ENCODE peak calls at places on chromosome 17, in six cellular contexts. I is H1, Z is H9, R is mesenchymal stem cell, L is IMR-90, W is trophoblast cell. Q is an unnamed sample.

GRCh38 chr17:45332989-45333701 is 16.3 kb upstream of the MAP3K14 start:
- DNase-seq in I (no peak), Z (peak), R (no peak), L (no peak), W (no peak), Q (no peak)

GRCh38 chr17:43591750-43592562 is 45.8 kb upstream of the ETV4 start:
- DNase-seq in I (no peak), Z (no peak), R (peak), L (peak), W (no peak), Q (no peak)

GRCh38 chr17:79862771-79863440 is 23.7 kb upstream of the CBX4 start:
- DNase-seq in I (no peak), Z (no peak), R (no peak), L (no peak), W (no peak), Q (no peak)

GRCh38 chr17:2695961-2696760 is 15.4 kb downstream of the CLUH start:
- DNase-seq in I (no peak), Z (no peak), R (no peak), L (no peak), W (no peak), Q (no peak)

GRCh38 chr17:61488878-61489718 is 36.9 kb downstream of the TBX4 start:
- DNase-seq in I (no peak), Z (no peak), R (no peak), L (no peak), W (no peak), Q (no peak)

GRCh38 chr17:44314869-44315661 is 6.7 kb downstream of the RUNDC3A start:
- DNase-seq in I (no peak), Z (peak), R (peak), L (no peak), W (peak), Q (no peak)

GRCh38 chr17:64037802-64038201 is 17.4 kb upstream of the ICAM2 start:
- DNase-seq in I (no peak), Z (no peak), R (no peak), L (no peak), W (no peak), Q (no peak)

GRCh38 chr17:27466748-27467375 is 10.6 kb downstream of the KSR1 start:
- DNase-seq in I (no peak), Z (no peak), R (no peak), L (no peak), W (no peak), Q (no peak)

GRCh38 chr17:18182978-18183333 is 672 bp upstream of the ALKBH5 start:
- DNase-seq in I (no peak), Z (no peak), R (peak), L (peak), W (peak), Q (no peak)

GRCh38 chr17:58615768-58616659 is 75.8 kb downstream of the TEX14 start:
- DNase-seq in I (no peak), Z (no peak), R (no peak), L (no peak), W (no peak), Q (no peak)

GRCh38 chr17:47969975-47970724 is 763 bp upstream of the CDK5RAP3 start:
- DNase-seq in I (no peak), Z (no peak), R (no peak), L (no peak), W (no peak), Q (no peak)

GRCh38 chr17:47975189-47975814 is 4.4 kb downstream of the CDK5RAP3 start:
- DNase-seq in I (no peak), Z (peak), R (no peak), L (no peak), W (no peak), Q (no peak)

GRCh38 chr17:47970725-47971511 is at the start of gene CDK5RAP3:
- DNase-seq in I (peak), Z (peak), R (peak), L (peak), W (peak), Q (peak)

GRCh38 chr17:47975815-47976190 is 4.9 kb downstream of the CDK5RAP3 start:
- DNase-seq in I (no peak), Z (no peak), R (no peak), L (no peak), W (no peak), Q (no peak)

GRCh38 chr17:47973541-47973940 is 2.6 kb downstream of the CDK5RAP3 start:
- DNase-seq in I (no peak), Z (no peak), R (no peak), L (no peak), W (no peak), Q (no peak)
- H3K23ac ChIP-seq in I (no peak), Z (no peak), R (no peak), L (no peak), W (no peak), Q (no peak)

GRCh38 chr17:10729334-10730193 is at the start of gene TMEM220:
- DNase-seq in I (peak), Z (peak), R (peak), L (peak), W (peak), Q (peak)

GRCh38 chr17:10727192-10727591 is 2.6 kb downstream of the TMEM220 start:
- DNase-seq in I (no peak), Z (no peak), R (no peak), L (no peak), W (no peak), Q (no peak)

GRCh38 chr17:10728331-10728730 is 1.5 kb downstream of the TMEM220 start:
- DNase-seq in I (no peak), Z (no peak), R (no peak), L (no peak), W (no peak), Q (no peak)

GRCh38 chr17:10733666-10734065 is 3.8 kb upstream of the TMEM220 start:
- DNase-seq in I (no peak), Z (peak), R (no peak), L (no peak), W (no peak), Q (no peak)

GRCh38 chr17:10730956-10731879 is 1.4 kb upstream of the TMEM220 start:
- DNase-seq in I (no peak), Z (peak), R (peak), L (no peak), W (no peak), Q (no peak)
- H2AFZ ChIP-seq in I (no peak), Z (peak), R (no peak), L (peak), W (no peak), Q (peak)

GRCh38 chr17:4949321-4950074 is 1.2 kb upstream of the PFN1 start:
- DNase-seq in I (no peak), Z (peak), R (peak), L (peak), W (peak), Q (peak)
- H3K23ac ChIP-seq in I (no peak), Z (no peak), R (no peak), L (peak), W (no peak), Q (peak)

GRCh38 chr17:76497979-76498885 is 3.0 kb downstream of the RHBDF2 start:
- DNase-seq in I (no peak), Z (peak), R (peak), L (peak), W (peak), Q (no peak)
- H2AFZ ChIP-seq in I (no peak), Z (no peak), R (peak), L (peak), W (no peak), Q (peak)

GRCh38 chr17:38674013-38674748 is 576 bp downstream of the EPOP start:
- DNase-seq in I (no peak), Z (no peak), R (no peak), L (no peak), W (peak), Q (no peak)
- H3K23ac ChIP-seq in I (no peak), Z (no peak), R (no peak), L (no peak), W (no peak), Q (peak)

GRCh38 chr17:75571885-75572215 is 15.8 kb upstream of the MYO15B start:
- DNase-seq in I (no peak), Z (no peak), R (no peak), L (no peak), W (no peak), Q (no peak)
- H2AFZ ChIP-seq in I (no peak), Z (no peak), R (no peak), L (no peak), W (no peak), Q (peak)

Q was measured in neuronal stem cell.